ENCODE peak calls at places on chromosomes 5 and 9, in six cellular contexts. S is AML-193, C is GM13976, V is skeletal muscle cell, D is A172, M is activated T-helper 1 cell treated with Interleukin-2 at 50 U/mL for 16 hours. O is an unnamed sample.

GRCh38 chr5:148858547-148858946 is 32.1 kb downstream of the ADRB2 start:
- DNase-seq in V (no peak), S (no peak), C (no peak), M (no peak), D (no peak), O (no peak)

GRCh38 chr9:124220551-124221451 is 36.9 kb upstream of the NEK6 start:
- DNase-seq in V (no peak), S (no peak), D (peak), C (no peak), M (no peak), O (no peak)

GRCh38 chr5:136511046-136511445 is 145.7 kb upstream of the TRPC7 start:
- DNase-seq in S (no peak), M (no peak), D (no peak), C (no peak), V (no peak), O (no peak)

GRCh38 chr9:95017661-95018060 is 291.2 kb downstream of the AOPEP start:
- DNase-seq in V (no peak), M (no peak), C (no peak), D (no peak), S (no peak), O (no peak)

GRCh38 chr5:17230808-17231525 is 13.5 kb downstream of the BASP1 start:
- DNase-seq in C (no peak), D (no peak), V (no peak), S (no peak), M (no peak), O (no peak)

GRCh38 chr5:173155912-173156311 is 11.6 kb downstream of the BNIP1 start:
- DNase-seq in C (no peak), V (no peak), M (no peak), S (no peak), D (no peak), O (no peak)

GRCh38 chr9:24614070-24614469 is 68.4 kb upstream of the IZUMO3 start:
- DNase-seq in M (no peak), V (no peak), D (no peak), C (no peak), S (no peak), O (no peak)

GRCh38 chr9:6715755-6716643 is 41.8 kb upstream of the KDM4C start:
- DNase-seq in S (peak), C (peak), D (no peak), M (peak), V (no peak), O (no peak)

GRCh38 chr5:72077390-72077789 is 29.9 kb upstream of the MAP1B start:
- DNase-seq in M (no peak), C (no peak), V (no peak), D (no peak), S (no peak), O (no peak)

GRCh38 chr5:133340002-133340755 is 272.2 kb downstream of the FSTL4 start:
- DNase-seq in D (no peak), M (no peak), S (no peak), C (no peak), V (no peak), O (no peak)

GRCh38 chr9:134381671-134382505 is 55.6 kb downstream of the RXRA start:
- DNase-seq in C (peak), V (no peak), D (peak), M (no peak), S (peak), O (peak)

GRCh38 chr5:52150501-52150900 is 637.2 kb upstream of the ITGA1 start:
- DNase-seq in V (no peak), C (no peak), D (no peak), S (no peak), M (no peak), O (no peak)

GRCh38 chr9:129442791-129443511 is 177.9 kb downstream of the C9orf50 start:
- DNase-seq in S (no peak), C (no peak), V (no peak), M (no peak), D (no peak), O (no peak)

GRCh38 chr9:136798708-136799078 is 2.6 kb downstream of the CCDC183 start:
- DNase-seq in C (no peak), S (no peak), M (no peak), V (no peak), D (no peak), O (no peak)

GRCh38 chr9:7058539-7058938 is 300.8 kb downstream of the KDM4C start:
- DNase-seq in M (no peak), C (no peak), S (no peak), D (no peak), V (no peak), O (no peak)

O was measured in MV-4-11.